ENCODE peak calls at places on chromosomes 7 and 10, in seven cellular contexts. T is brain microvascular endothelial cell, B is DND-41, O is tibial artery, Q is endodermal cell, A is RWPE1, J is GM20000. Z is an unnamed sample.

GRCh38 chr10:45425628-45426563 is 51.9 kb downstream of the ALOX5 start:
- DNase-seq in T (no peak), Q (peak), J (no peak), A (peak), O (no peak), B (no peak), Z (no peak)

GRCh38 chr10:105837951-105838350 is 1196.9 kb downstream of the SORCS3 start:
- DNase-seq in O (no peak), Q (no peak), B (no peak), A (peak), T (no peak), J (peak), Z (no peak)

GRCh38 chr10:58839771-58840170 is 327.1 kb downstream of the BICC1 start:
- DNase-seq in T (no peak), A (no peak), O (no peak), B (no peak), Q (no peak), J (no peak), Z (no peak)

GRCh38 chr10:27713906-27714305 is 31.7 kb downstream of the MKX start:
- DNase-seq in Q (no peak), B (no peak), O (no peak), T (no peak), J (no peak), A (no peak), Z (no peak)

GRCh38 chr7:92614586-92615237 is 24.5 kb upstream of the FAM133B start:
- DNase-seq in T (no peak), B (no peak), J (no peak), Q (no peak), A (no peak), O (no peak), Z (peak)

GRCh38 chr10:113895018-113895417 is 40.6 kb downstream of the NHLRC2 start:
- DNase-seq in A (peak), O (no peak), J (no peak), T (no peak), Q (no peak), B (no peak), Z (no peak)

GRCh38 chr10:110644598-110645462 is 694 bp downstream of the RBM20 start:
- DNase-seq in O (no peak), A (no peak), J (no peak), B (no peak), Q (peak), T (no peak), Z (no peak)

GRCh38 chr10:51615764-51616298 is 83.6 kb downstream of the CSTF2T start:
- DNase-seq in B (no peak), Q (no peak), A (no peak), J (no peak), O (no peak), T (no peak), Z (no peak)

GRCh38 chr10:112261281-112261822 is 21.8 kb upstream of the TECTB start:
- DNase-seq in O (no peak), J (no peak), B (no peak), Q (no peak), T (no peak), A (no peak), Z (no peak)

GRCh38 chr7:2802504-2803341 is 41.4 kb downstream of the GNA12 start:
- DNase-seq in B (no peak), Q (no peak), T (peak), J (no peak), A (peak), O (no peak), Z (no peak)

GRCh38 chr7:45394117-45394708 is 180.0 kb upstream of the ADCY1 start:
- DNase-seq in J (no peak), A (no peak), O (no peak), B (no peak), T (no peak), Q (no peak), Z (no peak)

GRCh38 chr10:110994406-110994805 is 75.0 kb downstream of the SHOC2 start:
- DNase-seq in A (no peak), Q (no peak), O (no peak), J (no peak), T (no peak), B (no peak), Z (no peak)

GRCh38 chr10:126468876-126469643 is 80.8 kb upstream of the ADAM12 start:
- DNase-seq in A (no peak), J (no peak), Q (no peak), T (peak), O (no peak), B (peak), Z (no peak)

GRCh38 chr7:122143376-122143750 is 686 bp downstream of the AASS start:
- DNase-seq in O (peak), J (peak), A (no peak), B (no peak), Q (peak), T (peak), Z (no peak)

GRCh38 chr7:128404826-128405344 is 4.9 kb downstream of the IMPDH1 start:
- DNase-seq in A (no peak), B (no peak), O (no peak), T (no peak), Q (no peak), J (no peak), Z (peak)

GRCh38 chr7:19392246-19392645 is 247.0 kb upstream of the FERD3L start:
- DNase-seq in A (peak), J (no peak), Q (no peak), T (peak), B (no peak), O (no peak), Z (no peak)

GRCh38 chr7:156158693-156159092 is 346.4 kb upstream of the SHH start:
- DNase-seq in J (no peak), A (no peak), O (no peak), T (no peak), B (no peak), Q (no peak), Z (no peak)

GRCh38 chr7:37408241-37408884 is 40.3 kb downstream of the ELMO1 start:
- DNase-seq in T (no peak), A (no peak), O (no peak), J (no peak), Q (no peak), B (no peak), Z (no peak)

GRCh38 chr7:37409456-37409855 is 39.2 kb downstream of the ELMO1 start:
- DNase-seq in B (no peak), A (no peak), T (no peak), O (no peak), Q (no peak), J (no peak), Z (no peak)

GRCh38 chr7:37408885-37409248 is 39.8 kb downstream of the ELMO1 start:
- DNase-seq in B (no peak), Q (no peak), J (peak), A (no peak), T (no peak), O (no peak), Z (no peak)

GRCh38 chr7:37405603-37406122 is 43.0 kb downstream of the ELMO1 start:
- DNase-seq in Q (no peak), T (no peak), O (peak), J (no peak), B (no peak), A (no peak), Z (no peak)

DNA sequence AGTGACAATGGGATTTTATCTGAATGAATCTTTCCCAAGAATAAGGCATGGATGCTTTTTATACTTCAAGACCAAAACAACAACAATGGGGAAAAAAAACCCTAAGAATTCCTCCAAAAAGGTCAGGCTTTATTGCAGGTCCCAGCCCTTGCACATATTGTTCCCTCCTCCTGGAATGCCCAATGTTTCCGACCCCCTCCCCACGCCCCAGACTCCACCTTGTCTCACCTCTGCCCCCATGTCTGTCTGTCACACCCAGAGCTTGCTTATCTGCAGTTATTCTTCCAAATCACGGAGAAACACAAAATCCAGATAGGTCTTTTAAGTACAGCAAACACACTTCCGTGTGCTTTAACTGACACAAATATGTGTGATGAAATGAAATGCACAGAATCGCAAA is 43.5 kb downstream of the ELMO1 start:
- DNase-seq in Q (no peak), J (no peak), O (no peak), T (no peak), A (no peak), B (no peak), Z (no peak)
- TF ChIP-seq CTCF in Q (no peak), J (no peak), O (no peak), T (no peak), A (no peak), B (no peak), Z (no peak)

GRCh38 chr7:5822742-5823503 is 41.5 kb upstream of the RNF216 start:
- DNase-seq in O (peak), B (peak), A (peak), T (peak), Q (peak), J (peak), Z (peak)
- TF ChIP-seq CTCF in O (peak), B (peak), A (no peak), T (peak), Q (no peak), J (no peak), Z (peak)

GRCh38 chr10:6579904-6580278 is at the start of gene PRKCQ:
- DNase-seq in B (no peak), T (no peak), J (no peak), A (peak), Q (no peak), O (no peak), Z (no peak)

GRCh38 chr10:6580279-6581029 is 378 bp upstream of the PRKCQ start:
- DNase-seq in A (peak), B (peak), O (no peak), Q (peak), J (peak), T (peak), Z (peak)

GRCh38 chr10:6576326-6576725 is 3.8 kb downstream of the PRKCQ start:
- DNase-seq in B (peak), A (no peak), T (no peak), O (no peak), J (no peak), Q (no peak), Z (no peak)

GRCh38 chr10:6579193-6579903 is 728 bp downstream of the PRKCQ start:
- DNase-seq in Q (peak), T (no peak), O (no peak), B (no peak), J (no peak), A (no peak), Z (no peak)

DNA sequence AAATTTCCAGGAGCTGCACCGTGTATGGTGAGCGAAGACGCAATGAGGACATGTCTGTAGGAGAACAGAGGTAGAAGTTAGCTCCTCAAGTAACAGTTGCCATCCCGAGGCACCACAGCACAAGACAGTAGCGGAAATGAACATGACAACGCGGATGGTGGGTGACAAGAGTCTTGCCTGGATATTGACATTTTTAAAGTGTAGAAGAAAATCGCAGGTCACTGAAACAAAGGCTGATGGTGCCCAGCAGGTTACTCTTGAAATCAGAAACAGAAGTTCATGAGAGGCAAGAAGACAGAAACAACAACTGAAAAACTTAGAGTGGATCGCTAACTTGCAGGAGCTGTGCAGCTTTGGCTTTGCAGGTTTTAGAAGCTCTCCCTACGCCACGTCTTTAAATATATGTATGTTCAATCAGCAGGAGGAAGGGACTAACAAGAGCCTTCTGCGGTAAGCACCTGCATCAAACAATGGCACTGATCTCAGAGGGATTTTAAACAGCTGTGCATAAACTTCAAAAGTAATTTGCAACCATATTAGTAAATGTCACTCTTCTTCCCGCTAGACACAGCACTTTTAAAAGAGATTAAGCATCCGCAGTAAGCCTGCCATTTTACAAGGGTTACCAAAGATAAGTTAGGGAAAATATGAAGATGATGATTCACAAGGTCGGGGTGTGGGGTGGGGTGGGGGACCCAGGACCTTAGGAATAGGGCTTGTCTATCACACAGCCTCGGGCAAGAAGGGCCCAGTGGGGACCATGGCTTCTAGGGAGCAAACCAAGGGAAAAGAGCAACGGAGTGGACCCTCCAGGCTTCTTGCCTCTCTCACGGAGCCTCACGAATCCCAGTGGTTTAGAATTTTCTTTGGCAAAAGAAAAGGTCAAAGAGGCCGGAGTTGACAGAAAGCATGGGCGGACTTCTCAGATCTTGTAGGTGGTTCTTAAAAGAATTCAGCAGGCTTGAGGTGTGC is 1.6 kb downstream of the PRKCQ start:
- DNase-seq in B (peak), Q (peak), O (no peak), A (no peak), J (no peak), T (no peak), Z (no peak)
- TF ChIP-seq CTCF in B (no peak), Q (no peak), O (no peak), A (no peak), J (no peak), T (no peak), Z (no peak)

DNA sequence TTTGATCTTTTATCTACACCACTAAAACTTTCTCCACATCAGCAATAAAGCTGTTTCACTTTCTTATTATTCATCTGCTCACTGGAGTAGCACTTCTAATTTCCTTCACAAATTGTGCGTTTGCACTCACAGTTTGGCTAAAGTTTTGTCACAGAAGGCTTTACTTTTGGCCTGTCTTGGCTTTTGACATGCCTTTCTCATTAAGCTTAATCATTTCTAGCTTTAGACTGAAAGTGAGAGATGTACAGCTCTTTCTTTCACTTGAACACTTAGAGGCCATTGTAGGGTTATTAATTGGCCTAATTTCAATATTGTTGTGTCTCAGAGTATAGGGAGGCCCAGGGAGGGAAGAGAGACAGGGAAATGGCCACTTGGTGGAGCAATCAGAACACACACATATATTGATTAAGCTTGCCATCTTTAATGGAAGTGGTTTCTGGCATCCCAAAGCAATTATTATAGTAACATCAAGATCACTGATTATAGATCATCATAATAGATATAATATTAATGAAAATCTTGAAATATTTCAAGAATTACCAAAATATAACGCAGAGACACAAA is 512.5 kb downstream of the ETV1 start:
- DNase-seq in T (no peak), O (no peak), B (no peak), J (no peak), Q (no peak), A (no peak), Z (no peak)
- TF ChIP-seq CTCF in T (peak), O (no peak), B (no peak), J (no peak), Q (peak), A (no peak), Z (no peak)

GRCh38 chr10:71303569-71303907 is 15.5 kb upstream of the SLC29A3 start:
- DNase-seq in B (no peak), Q (no peak), J (no peak), T (no peak), O (no peak), A (no peak), Z (no peak)
- TF ChIP-seq CTCF in B (no peak), Q (no peak), J (no peak), T (no peak), O (no peak), A (no peak), Z (no peak)

Z was measured in dorsolateral prefrontal cortex.